ENCODE peak calls at places on chromosomes 4 and X, in six cellular contexts. B, K, P, J, Z and U are unnamed samples.

GRCh38 chr4:160510925-160511324 is 1408.0 kb downstream of the RAPGEF2 start:
- DNase-seq in J (no peak), K (no peak), B (no peak), P (no peak), Z (no peak), U (no peak)

GRCh38 chr4:57139783-57140182 is 29.6 kb upstream of the IGFBP7 start:
- DNase-seq in B (no peak), Z (no peak), K (no peak), P (no peak), J (no peak), U (no peak)

GRCh38 chrX:155768036-155768769 is 112.9 kb upstream of the VAMP7 start:
- DNase-seq in K (peak; percentile 14), B (no peak), Z (no peak), J (no peak), P (no peak), U (peak; percentile 19)

GRCh38 chrX:2701600-2701999 is 10.5 kb downstream of the CD99 start:
- DNase-seq in Z (peak; percentile 37), K (no peak), P (no peak), B (no peak), J (no peak), U (no peak)

GRCh38 chr4:187128226-187128625 is 404.6 kb upstream of the FAT1 start:
- DNase-seq in Z (no peak), P (no peak), B (no peak), J (no peak), K (no peak), U (no peak)

GRCh38 chr4:125735107-125735506 is 420.4 kb downstream of the FAT4 start:
- DNase-seq in B (no peak), K (peak; percentile 15), P (no peak), J (no peak), Z (no peak), U (no peak)

GRCh38 chr4:170088686-170089085 is 1.1 kb downstream of the AADAT start:
- DNase-seq in Z (no peak), K (peak; percentile 29), J (no peak), B (no peak), P (no peak), U (no peak)

GRCh38 chrX:40065291-40066046 is 32.3 kb downstream of the BCOR start:
- DNase-seq in Z (no peak), K (no peak), B (no peak), J (no peak), P (no peak), U (no peak)

GRCh38 chrX:109943092-109943739 is 59.7 kb upstream of the TMEM164 start:
- DNase-seq in P (peak; percentile 28), Z (no peak), K (no peak), J (no peak), B (no peak), U (no peak)

GRCh38 chr4:83083925-83084475 is 30.5 kb downstream of the PLAC8 start:
- DNase-seq in J (no peak), K (no peak), B (no peak), P (no peak), Z (no peak), U (no peak)

GRCh38 chrX:20527458-20528099 is 260.9 kb upstream of the RPS6KA3 start:
- DNase-seq in P (no peak), Z (no peak), B (no peak), J (no peak), K (peak; percentile 26), U (peak; percentile 4)

GRCh38 chrX:72107320-72107719 is 24.4 kb downstream of the RTL5 start:
- DNase-seq in K (peak; percentile 31), Z (no peak), J (no peak), B (no peak), P (peak; percentile 11), U (no peak)

GRCh38 chr4:87060957-87061356 is 126.1 kb downstream of the AFF1 start:
- DNase-seq in P (no peak), B (no peak), J (peak; percentile 56), Z (no peak), K (no peak), U (no peak)

GRCh38 chrX:23797371-23798128 is 14.6 kb downstream of the SAT1 start:
- DNase-seq in Z (no peak), K (no peak), B (no peak), J (no peak), P (no peak), U (peak; percentile 92)

GRCh38 chrX:139691493-139691842 is 16.5 kb downstream of the MCF2 start:
- DNase-seq in Z (no peak), P (no peak), K (peak; percentile 28), B (no peak), J (no peak), U (no peak)

GRCh38 chr4:169115897-169116254 is 105.8 kb upstream of the CBR4 start:
- DNase-seq in Z (no peak), J (peak; percentile 89), B (no peak), P (no peak), K (no peak), U (no peak)

GRCh38 chr4:19358015-19358414 is 893.7 kb upstream of the SLIT2 start:
- DNase-seq in Z (no peak), J (no peak), P (no peak), B (no peak), K (no peak), U (no peak)

GRCh38 chrX:105190252-105190853 is 30.1 kb downstream of the TEX13A start:
- DNase-seq in Z (no peak), J (no peak), P (peak; percentile 10), K (peak; percentile 7), B (no peak), U (no peak)

GRCh38 chr4:110475881-110476818 is at the start of gene ENPEP:
- DNase-seq in Z (no peak), J (no peak), K (peak; percentile 21), B (no peak), P (no peak), U (no peak)

GRCh38 chr4:137238456-137238855 is 293.8 kb downstream of the PCDH18 start:
- DNase-seq in J (no peak), Z (no peak), B (no peak), P (no peak), K (no peak), U (no peak)

GRCh38 chr4:95387719-95388118 is 161.1 kb downstream of the UNC5C start:
- DNase-seq in B (no peak), Z (no peak), J (no peak), P (no peak), K (no peak), U (no peak)

GRCh38 chr4:144461906-144462305 is 184.1 kb upstream of the HHIP start:
- DNase-seq in B (no peak), P (no peak), J (no peak), Z (no peak), K (no peak), U (no peak)

GRCh38 chr4:186684889-186685309 is 38.8 kb downstream of the FAT1 start:
- DNase-seq in B (no peak), K (no peak), P (no peak), J (no peak), Z (no peak), U (no peak)

GRCh38 chrX:153689654-153690465 is 2.1 kb downstream of the SLC6A8 start:
- DNase-seq in B (no peak), K (peak; percentile 69), P (peak; percentile 60), Z (no peak), J (no peak), U (no peak)
- TF ChIP-seq JUND in B (no peak), K (no peak), P (no peak), Z (no peak), J (no peak), U (no peak)

GRCh38 chr4:8113611-8114343 is 44.8 kb downstream of the ABLIM2 start:
- DNase-seq in Z (no peak), B (no peak), K (no peak), J (no peak), P (no peak), U (no peak)

GRCh38 chr4:8112036-8112576 is 46.5 kb downstream of the ABLIM2 start:
- DNase-seq in B (no peak), K (no peak), P (no peak), Z (no peak), J (no peak), U (no peak)

GRCh38 chr4:8114456-8115202 is 44.0 kb downstream of the ABLIM2 start:
- DNase-seq in Z (no peak), P (no peak), K (no peak), B (no peak), J (no peak), U (no peak)

GRCh38 chr4:8110071-8110986 is 48.3 kb downstream of the ABLIM2 start:
- DNase-seq in B (peak; percentile 65), P (peak; percentile 52), K (no peak), Z (no peak), J (no peak), U (no peak)

GRCh38 chr4:8112672-8113071 is 45.9 kb downstream of the ABLIM2 start:
- DNase-seq in J (no peak), P (no peak), K (no peak), Z (no peak), B (no peak), U (no peak)
- TF ChIP-seq JUND in J (no peak), P (no peak), K (no peak), Z (no peak), B (no peak), U (no peak)

GRCh38 chr4:188822698-188823097 is 683.5 kb downstream of the TRIML1 start:
- DNase-seq in K (no peak), Z (no peak), J (peak; percentile 10), B (peak; percentile 43), P (no peak), U (peak; percentile 3)
- TF ChIP-seq JUND in K (no peak), Z (no peak), J (no peak), B (peak; percentile 99), P (no peak), U (no peak)

DNA sequence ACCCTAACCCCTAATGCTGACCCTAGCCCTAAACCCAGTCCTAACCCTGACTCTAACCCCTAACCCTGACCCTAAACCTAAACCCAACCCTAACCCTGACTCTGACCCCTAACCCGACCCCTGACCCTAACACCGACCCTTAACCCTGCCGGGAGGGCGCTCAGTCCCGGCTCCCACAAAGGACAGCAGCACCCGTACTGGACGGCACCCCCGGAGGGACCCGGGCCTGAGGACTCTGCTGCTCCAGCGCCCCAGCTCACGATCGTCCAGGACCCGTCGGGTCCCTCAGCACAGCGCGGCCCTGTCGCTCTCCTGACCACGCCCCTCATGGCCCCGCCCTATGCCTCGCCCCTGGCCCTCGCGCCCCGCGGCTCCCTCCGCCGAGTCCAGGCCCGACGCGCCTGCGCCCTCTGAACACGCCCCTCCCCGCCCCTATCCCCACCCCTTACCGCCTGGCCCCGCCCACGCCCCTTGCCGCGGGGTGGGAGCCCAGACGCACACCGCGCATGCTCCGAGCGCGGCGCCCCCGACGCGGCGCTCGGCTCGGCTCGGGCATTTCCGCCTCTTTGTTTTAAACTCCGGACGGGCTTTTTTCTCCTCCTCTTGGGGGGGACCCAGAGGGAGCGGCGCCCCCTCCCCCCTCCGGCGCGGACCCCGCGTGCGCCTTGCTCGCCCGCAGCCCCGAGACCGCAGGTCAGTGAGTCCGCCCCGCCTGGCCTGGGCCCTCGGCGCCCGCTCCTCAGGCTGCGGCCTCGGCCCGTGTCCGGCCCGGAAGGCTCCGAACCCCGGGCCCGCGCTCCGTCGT is at the start of gene PCGF3:
- DNase-seq in P (peak; percentile 100), J (peak; percentile 85), B (peak; percentile 84), Z (peak; percentile 68), K (peak; percentile 100), U (peak; percentile 96)
- TF ChIP-seq JUND in P (peak; percentile 5), J (no peak), B (no peak), Z (no peak), K (no peak), U (no peak)